ENCODE peak calls at places on chromosomes 4 and X, in four cellular contexts. One of them, this sample, is unnamed.

GRCh38 chrX:9878141-9878875 is 88.8 kb upstream of the CLDN34 start:
- DNase-seq in MM.1S: no peak
- DNase-seq in cardiac muscle cell: no peak
- DNase-seq in tibial nerve: no peak
- DNase-seq in this sample: no peak

GRCh38 chr4:151678048-151678853 is 82.6 kb downstream of the GATB start:
- DNase-seq in cardiac muscle cell: no peak
- DNase-seq in tibial nerve: no peak
- DNase-seq in MM.1S: no peak
- DNase-seq in this sample: no peak

GRCh38 chr4:152165851-152166250 is 370.0 kb downstream of the FBXW7 start:
- DNase-seq in tibial nerve: no peak
- DNase-seq in MM.1S: no peak
- DNase-seq in cardiac muscle cell: no peak
- DNase-seq in this sample: no peak

GRCh38 chrX:6149231-6149870 is 79.3 kb downstream of the NLGN4X start:
- DNase-seq in tibial nerve: no peak
- DNase-seq in MM.1S: no peak
- DNase-seq in cardiac muscle cell: no peak
- DNase-seq in this sample: no peak

GRCh38 chrX:42754582-42754981 is 23.4 kb downstream of the PPP1R2C start:
- DNase-seq in cardiac muscle cell: no peak
- DNase-seq in tibial nerve: no peak
- DNase-seq in MM.1S: no peak
- DNase-seq in this sample: no peak

GRCh38 chr4:120939693-120940092 is 17.2 kb upstream of the PRDM5 start:
- DNase-seq in cardiac muscle cell: no peak
- DNase-seq in tibial nerve: no peak
- DNase-seq in MM.1S: no peak
- DNase-seq in this sample: no peak

GRCh38 chr4:186765138-186765537 is 41.5 kb upstream of the FAT1 start:
- DNase-seq in tibial nerve: peak; percentile 24
- DNase-seq in cardiac muscle cell: peak; percentile 62
- DNase-seq in MM.1S: no peak
- DNase-seq in this sample: no peak

GRCh38 chrX:40167240-40168182 is 69.8 kb upstream of the BCOR start:
- DNase-seq in tibial nerve: no peak
- DNase-seq in cardiac muscle cell: no peak
- DNase-seq in MM.1S: no peak
- DNase-seq in this sample: peak; percentile 55

GRCh38 chr4:158771776-158772175 is 3.0 kb downstream of the FNIP2 start:
- DNase-seq in MM.1S: no peak
- DNase-seq in tibial nerve: no peak
- DNase-seq in cardiac muscle cell: no peak
- DNase-seq in this sample: no peak

GRCh38 chrX:129823523-129823922 is 20.2 kb downstream of the ZDHHC9 start:
- DNase-seq in cardiac muscle cell: no peak
- DNase-seq in tibial nerve: peak; percentile 14
- DNase-seq in MM.1S: peak; percentile 58
- DNase-seq in this sample: no peak

GRCh38 chr4:40325406-40326019 is 9.6 kb upstream of the CHRNA9 start:
- DNase-seq in MM.1S: peak; percentile 82
- DNase-seq in cardiac muscle cell: peak; percentile 80
- DNase-seq in tibial nerve: no peak
- DNase-seq in this sample: no peak

DNA sequence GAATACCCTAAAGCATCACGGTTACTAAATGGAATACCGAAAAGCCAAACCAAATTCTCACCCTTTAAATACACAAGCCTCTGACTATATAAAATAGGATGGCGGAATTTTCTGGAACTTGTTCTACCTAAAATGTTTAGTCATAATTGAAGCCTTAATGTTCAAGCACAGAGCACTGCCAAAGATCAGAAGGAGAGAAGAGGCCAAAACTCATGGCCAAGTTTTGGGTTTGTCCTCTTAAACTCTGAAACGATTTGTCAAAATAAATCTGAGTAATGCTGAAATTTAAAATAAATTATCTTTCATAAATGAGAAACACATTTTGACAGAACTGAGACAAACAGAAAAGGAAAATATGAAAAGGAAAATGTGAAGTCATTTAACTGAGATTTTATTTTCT is 47.3 kb upstream of the ZNF518B start:
- DNase-seq in tibial nerve: no peak
- DNase-seq in MM.1S: no peak
- DNase-seq in cardiac muscle cell: no peak
- DNase-seq in this sample: no peak
- H3K27ac ChIP-seq in tibial nerve: no peak overlapping the region
- H3K27ac ChIP-seq in MM.1S: no peak overlapping the region
- H3K27ac ChIP-seq in cardiac muscle cell: no peak overlapping the region
- H3K27ac ChIP-seq in this sample: no peak overlapping the region

DNA sequence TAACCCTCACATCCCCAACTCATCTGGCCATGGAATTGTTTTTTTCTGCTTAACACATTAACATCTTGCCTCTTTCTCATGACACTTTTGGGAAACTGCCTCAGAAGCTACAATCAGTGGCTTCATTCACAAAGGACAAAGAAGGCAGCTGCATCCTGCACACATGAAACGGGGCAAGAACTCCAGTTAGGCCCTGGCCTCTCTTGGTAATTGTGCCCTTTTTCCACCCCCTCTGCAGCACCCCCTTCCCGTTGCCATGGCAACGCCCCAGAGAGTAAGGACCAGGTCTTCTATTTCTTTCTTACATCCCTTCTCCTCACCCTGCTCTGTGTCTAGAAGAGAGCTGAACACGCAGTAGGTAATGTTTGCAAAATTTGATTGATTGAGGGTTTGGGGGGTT is 103.5 kb downstream of the PDGFRA start:
- DNase-seq in MM.1S: no peak
- DNase-seq in cardiac muscle cell: no peak
- DNase-seq in tibial nerve: no peak
- DNase-seq in this sample: no peak
- H3K27ac ChIP-seq in MM.1S: no peak overlapping the region
- H3K27ac ChIP-seq in cardiac muscle cell: no peak overlapping the region
- H3K27ac ChIP-seq in tibial nerve: no peak overlapping the region
- H3K27ac ChIP-seq in this sample: peak overlapping the region; percentile 67

GRCh38 chr4:113469926-113470325 is 291.6 kb downstream of the CAMK2D start:
- DNase-seq in MM.1S: no peak
- DNase-seq in tibial nerve: no peak
- DNase-seq in cardiac muscle cell: no peak
- DNase-seq in this sample: no peak
- H3K27ac ChIP-seq in MM.1S: no peak overlapping the region
- H3K27ac ChIP-seq in tibial nerve: peak overlapping the region; percentile 62
- H3K27ac ChIP-seq in cardiac muscle cell: no peak overlapping the region
- H3K27ac ChIP-seq in this sample: peak overlapping the region; percentile 51

DNA sequence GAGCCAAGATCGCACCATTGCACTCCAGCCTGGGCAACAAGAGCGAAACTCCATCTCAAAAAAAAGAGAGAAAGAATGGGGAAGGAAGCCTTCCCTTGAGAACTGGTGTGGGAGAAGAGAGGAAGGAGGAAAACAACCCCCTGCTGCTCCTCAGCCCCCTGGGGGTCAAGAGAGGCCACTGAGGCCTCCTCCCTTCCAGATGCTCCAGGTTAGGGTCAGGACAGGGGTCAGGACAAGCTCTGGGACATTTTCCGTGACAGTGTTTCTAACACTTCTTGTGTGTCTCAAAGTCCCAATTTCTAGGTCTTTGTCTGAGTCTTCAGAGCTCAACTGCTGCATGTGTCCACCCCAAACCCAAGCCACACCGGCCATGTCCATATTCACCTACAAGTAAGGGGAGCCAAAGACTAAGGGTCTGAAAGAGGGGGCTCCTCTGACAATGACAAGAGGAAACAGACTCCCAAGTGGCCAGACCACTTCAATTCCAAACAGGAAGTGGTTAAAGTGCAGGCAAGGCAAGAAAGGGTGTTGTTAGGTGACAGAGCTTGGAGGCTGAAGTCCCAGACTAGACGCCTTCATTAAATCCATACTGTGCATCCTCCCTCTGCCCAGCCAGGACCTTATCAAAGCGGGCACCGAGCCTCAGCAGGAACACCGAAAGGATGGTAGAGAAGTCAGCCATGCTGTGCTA is 8.3 kb downstream of the L1CAM start:
- DNase-seq in tibial nerve: no peak
- DNase-seq in MM.1S: no peak
- DNase-seq in cardiac muscle cell: no peak
- DNase-seq in this sample: no peak
- H3K27ac ChIP-seq in tibial nerve: no peak overlapping the region
- H3K27ac ChIP-seq in MM.1S: no peak overlapping the region
- H3K27ac ChIP-seq in cardiac muscle cell: no peak overlapping the region
- H3K27ac ChIP-seq in this sample: no peak overlapping the region

GRCh38 chr4:183658362-183659028 is 490 bp downstream of the RWDD4 start:
- DNase-seq in cardiac muscle cell: peak; percentile 24
- DNase-seq in tibial nerve: no peak
- DNase-seq in MM.1S: no peak
- DNase-seq in this sample: no peak
- H3K27ac ChIP-seq in cardiac muscle cell: peak overlapping the region; percentile 56
- H3K27ac ChIP-seq in tibial nerve: peak overlapping the region; percentile 94
- H3K27ac ChIP-seq in MM.1S: peak overlapping the region; percentile 61
- H3K27ac ChIP-seq in this sample: peak overlapping the region; percentile 63

GRCh38 chr4:5707366-5708133 is 809 bp downstream of the EVC2 start:
- DNase-seq in cardiac muscle cell: no peak
- DNase-seq in MM.1S: no peak
- DNase-seq in tibial nerve: no peak
- DNase-seq in this sample: no peak

GRCh38 chr4:5710065-5710961 is 688 bp upstream of the EVC start:
- DNase-seq in MM.1S: peak; percentile 36
- DNase-seq in tibial nerve: no peak
- DNase-seq in cardiac muscle cell: peak; percentile 37
- DNase-seq in this sample: no peak

GRCh38 chr4:5710962-5711478 is at the start of gene EVC:
- DNase-seq in cardiac muscle cell: peak; percentile 83
- DNase-seq in MM.1S: peak; percentile 69
- DNase-seq in tibial nerve: peak; percentile 69
- DNase-seq in this sample: no peak

GRCh38 chr4:5708171-5708828 is at the start of gene EVC2:
- DNase-seq in cardiac muscle cell: peak; percentile 80
- DNase-seq in MM.1S: peak; percentile 83
- DNase-seq in tibial nerve: peak; percentile 53
- DNase-seq in this sample: no peak

GRCh38 chr4:5708829-5709680 is 696 bp upstream of the EVC2 start:
- DNase-seq in cardiac muscle cell: no peak
- DNase-seq in tibial nerve: no peak
- DNase-seq in MM.1S: no peak
- DNase-seq in this sample: no peak
- H3K27ac ChIP-seq in cardiac muscle cell: no peak overlapping the region
- H3K27ac ChIP-seq in tibial nerve: peak overlapping the region; percentile 78
- H3K27ac ChIP-seq in MM.1S: peak overlapping the region; percentile 63
- H3K27ac ChIP-seq in this sample: no peak overlapping the region

DNA sequence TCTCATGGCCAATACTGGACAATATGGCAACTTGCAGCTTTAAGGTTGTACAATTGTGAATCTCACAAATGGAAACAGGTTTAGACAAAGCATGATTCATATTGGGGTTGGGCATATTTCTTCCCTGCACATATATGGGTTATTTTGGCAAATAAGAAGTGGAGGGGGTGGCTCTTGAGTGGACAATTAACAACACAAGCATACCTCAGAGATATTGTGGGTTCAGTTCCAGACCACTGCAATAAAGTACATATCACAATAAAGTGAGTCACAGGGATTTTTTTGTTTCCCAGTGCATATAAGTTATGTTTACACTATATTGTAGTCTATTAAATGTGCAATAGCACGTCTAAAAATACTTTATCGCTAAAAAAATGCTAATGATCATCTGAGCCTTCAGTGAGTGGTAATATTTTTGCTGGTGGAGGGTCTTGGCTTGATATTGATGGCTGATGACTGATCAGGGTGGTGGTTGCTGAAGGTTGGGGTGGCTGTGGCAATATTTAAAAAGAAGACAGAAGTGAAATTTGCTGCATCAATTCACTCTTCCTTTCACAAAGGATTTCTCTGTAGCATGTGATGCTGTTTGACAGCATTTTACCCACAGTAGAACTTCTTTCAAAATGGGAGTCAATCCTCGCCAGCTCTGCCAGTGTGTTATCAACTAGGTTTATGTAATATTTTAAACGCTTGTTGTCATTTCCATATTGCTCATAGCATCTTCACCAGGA is 50.5 kb upstream of the OGT start:
- DNase-seq in cardiac muscle cell: no peak
- DNase-seq in tibial nerve: no peak
- DNase-seq in MM.1S: no peak
- DNase-seq in this sample: no peak
- H3K27ac ChIP-seq in cardiac muscle cell: no peak overlapping the region
- H3K27ac ChIP-seq in tibial nerve: no peak overlapping the region
- H3K27ac ChIP-seq in MM.1S: no peak overlapping the region
- H3K27ac ChIP-seq in this sample: no peak overlapping the region

DNA sequence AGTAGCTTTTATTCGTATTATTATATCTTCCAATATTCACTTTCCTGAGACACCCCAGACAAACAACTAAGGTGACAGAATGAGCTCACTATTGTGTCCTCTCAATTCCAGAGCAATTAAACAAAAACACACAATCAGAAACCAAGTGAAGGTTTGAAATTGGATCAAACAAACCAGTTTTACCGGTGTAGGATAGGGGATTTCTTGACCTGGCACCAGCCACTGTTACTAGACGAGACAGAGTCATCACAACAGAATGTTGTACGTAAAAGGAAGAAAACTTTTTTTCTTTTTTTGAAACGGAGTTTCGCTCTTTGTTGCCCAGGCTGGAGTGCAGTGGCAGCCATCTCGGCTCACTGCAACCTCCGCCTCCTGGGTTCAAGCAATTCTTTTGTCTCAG is 43.7 kb downstream of the LDOC1 start:
- DNase-seq in tibial nerve: no peak
- DNase-seq in MM.1S: no peak
- DNase-seq in cardiac muscle cell: no peak
- DNase-seq in this sample: no peak
- H3K27ac ChIP-seq in tibial nerve: no peak overlapping the region
- H3K27ac ChIP-seq in MM.1S: no peak overlapping the region
- H3K27ac ChIP-seq in cardiac muscle cell: no peak overlapping the region
- H3K27ac ChIP-seq in this sample: no peak overlapping the region

DNA sequence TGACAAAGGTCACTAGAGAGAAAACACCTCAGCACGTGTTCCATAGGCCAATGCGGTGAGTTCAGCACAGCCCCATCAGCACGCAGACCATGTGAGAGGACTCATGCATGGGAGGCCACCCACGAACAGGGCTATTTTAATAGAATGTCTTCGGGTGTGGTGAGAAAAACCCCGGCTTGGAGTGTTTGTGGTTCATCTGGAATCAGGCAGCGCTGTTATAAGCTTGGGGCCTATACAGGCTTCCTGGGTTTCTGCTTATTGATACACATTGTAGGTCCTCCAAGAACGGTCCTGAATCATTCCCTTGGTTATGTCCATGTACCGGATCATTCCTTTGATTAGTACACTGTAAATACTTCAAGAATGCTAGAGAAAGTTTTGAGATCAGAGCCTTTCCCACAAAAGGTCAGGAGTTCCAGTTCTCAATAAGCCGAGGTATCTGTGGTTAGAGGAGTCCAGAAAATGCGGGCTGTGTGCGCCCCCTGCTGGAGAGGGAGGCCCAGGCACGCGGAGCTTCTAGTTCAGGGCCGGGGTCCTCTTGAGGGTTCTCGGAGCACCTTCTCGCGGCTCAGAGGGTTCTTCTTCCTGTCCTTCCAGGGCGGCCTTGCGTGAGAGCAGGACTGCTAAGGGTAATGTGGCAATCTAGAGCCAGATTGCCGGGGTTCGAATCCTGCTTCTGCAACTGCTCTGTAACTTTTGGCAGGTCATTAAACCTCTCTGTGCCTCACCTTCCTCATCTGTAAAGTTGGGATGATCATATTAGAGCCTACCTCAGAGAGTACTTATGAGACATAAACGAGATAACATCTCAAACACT is 51.8 kb downstream of the TLR10 start:
- DNase-seq in tibial nerve: peak; percentile 78
- DNase-seq in MM.1S: peak; percentile 66
- DNase-seq in cardiac muscle cell: peak; percentile 88
- DNase-seq in this sample: peak; percentile 91
- H3K27ac ChIP-seq in tibial nerve: no peak overlapping the region
- H3K27ac ChIP-seq in MM.1S: no peak overlapping the region
- H3K27ac ChIP-seq in cardiac muscle cell: no peak overlapping the region
- H3K27ac ChIP-seq in this sample: no peak overlapping the region

This sample was measured in dorsolateral prefrontal cortex.